ENCODE peak calls at places on chromosomes 2 and 18, in five cellular contexts. One of them, this sample, is unnamed.

GRCh38 chr2:96507957-96508520 is 2.9 kb upstream of the NEURL3 start:
- DNase-seq in iPS-NIHi11: peak; percentile 92
- DNase-seq in H4: no peak
- DNase-seq in thoracic aorta: no peak
- DNase-seq in SK-MEL-5: peak; percentile 60
- DNase-seq in this sample: peak; percentile 81

GRCh38 chr2:233433794-233434193 is 79.5 kb downstream of the DGKD start:
- DNase-seq in thoracic aorta: no peak
- DNase-seq in SK-MEL-5: no peak
- DNase-seq in H4: no peak
- DNase-seq in iPS-NIHi11: no peak
- DNase-seq in this sample: no peak

GRCh38 chr2:11669454-11670291 is at the start of gene NTSR2:
- DNase-seq in thoracic aorta: no peak
- DNase-seq in SK-MEL-5: peak; percentile 23
- DNase-seq in H4: no peak
- DNase-seq in iPS-NIHi11: peak; percentile 98
- DNase-seq in this sample: peak; percentile 12

GRCh38 chr2:12498703-12499102 is 218.0 kb upstream of the TRIB2 start:
- DNase-seq in thoracic aorta: no peak
- DNase-seq in iPS-NIHi11: no peak
- DNase-seq in SK-MEL-5: peak; percentile 69
- DNase-seq in H4: peak; percentile 37
- DNase-seq in this sample: no peak

GRCh38 chr2:138193416-138194213 is 229.3 kb downstream of the HNMT start:
- DNase-seq in H4: no peak
- DNase-seq in SK-MEL-5: no peak
- DNase-seq in thoracic aorta: no peak
- DNase-seq in iPS-NIHi11: no peak
- DNase-seq in this sample: no peak

GRCh38 chr2:232988444-232988843 is 24.6 kb downstream of the NGEF start:
- DNase-seq in H4: peak; percentile 86
- DNase-seq in SK-MEL-5: no peak
- DNase-seq in iPS-NIHi11: peak; percentile 69
- DNase-seq in thoracic aorta: peak; percentile 30
- DNase-seq in this sample: no peak

GRCh38 chr2:98585386-98585785 is 22.9 kb downstream of the COA5 start:
- DNase-seq in iPS-NIHi11: no peak
- DNase-seq in thoracic aorta: no peak
- DNase-seq in H4: no peak
- DNase-seq in SK-MEL-5: no peak
- DNase-seq in this sample: no peak

GRCh38 chr18:38318416-38318815 is 752.8 kb upstream of the CELF4 start:
- DNase-seq in thoracic aorta: no peak
- DNase-seq in SK-MEL-5: no peak
- DNase-seq in H4: no peak
- DNase-seq in iPS-NIHi11: no peak
- DNase-seq in this sample: no peak

GRCh38 chr2:67917332-67918054 is 145.3 kb downstream of the C1D start:
- DNase-seq in thoracic aorta: no peak
- DNase-seq in SK-MEL-5: peak; percentile 96
- DNase-seq in iPS-NIHi11: no peak
- DNase-seq in H4: peak; percentile 79
- DNase-seq in this sample: no peak

GRCh38 chr2:225274751-225275150 is 124.8 kb upstream of the NYAP2 start:
- DNase-seq in iPS-NIHi11: no peak
- DNase-seq in H4: peak; percentile 72
- DNase-seq in thoracic aorta: no peak
- DNase-seq in SK-MEL-5: no peak
- DNase-seq in this sample: no peak

This sample was measured in activated CD4-positive, alpha-beta T cell treated with anti-CD3 and anti-CD28 coated beads for 24 hours.